ENCODE peak calls at places on chromosomes 4 and X, in ten cellular contexts. X is A673, J is bronchial epithelial cell, H is spleen, B is tibial artery, K is foreskin fibroblast, F is right atrium auricular region, Y is AG10803, U is esophagus squamous epithelium, T is mammary epithelial cell. Q is an unnamed sample.

GRCh38 chr4:156949373-156949814 is 22.2 kb downstream of the PDGFC start:
- DNase-seq in T (peak; percentile 86), U (no peak), X (no peak), J (peak; percentile 93), K (peak; percentile 85), F (no peak), B (no peak), Y (peak; percentile 79), H (no peak), Q (no peak)

GRCh38 chrX:46737462-46737861 is 21.5 kb downstream of the SLC9A7 start:
- DNase-seq in B (no peak), X (no peak), F (no peak), T (peak; percentile 51), U (no peak), J (peak; percentile 13), H (no peak), K (peak; percentile 55), Y (peak; percentile 87), Q (no peak)

GRCh38 chr4:79198886-79199591 is 126.8 kb downstream of the NAA11 start:
- DNase-seq in K (no peak), X (no peak), B (no peak), Y (no peak), T (no peak), H (no peak), F (no peak), J (no peak), U (no peak), Q (no peak)

GRCh38 chr4:13543648-13544555 is at the start of gene NKX3-2:
- DNase-seq in K (peak; percentile 58), J (no peak), F (no peak), U (no peak), H (peak; percentile 76), X (peak; percentile 16), Y (no peak), T (peak; percentile 45), B (no peak), Q (no peak)

GRCh38 chr4:152510349-152511147 is 25.3 kb downstream of the FBXW7 start:
- DNase-seq in K (no peak), U (no peak), T (no peak), Y (no peak), J (no peak), F (no peak), X (no peak), B (no peak), H (no peak), Q (no peak)

GRCh38 chrX:19785647-19786046 is 101.8 kb downstream of the SH3KBP1 start:
- DNase-seq in Y (no peak), H (no peak), U (no peak), B (no peak), X (no peak), F (no peak), T (no peak), K (no peak), J (no peak), Q (no peak)

GRCh38 chr4:3201718-3202702 is 46.9 kb upstream of the MSANTD1 start:
- DNase-seq in H (no peak), K (peak; percentile 47), J (no peak), X (peak; percentile 9), Y (peak; percentile 25), F (no peak), B (no peak), U (no peak), T (no peak), Q (no peak)

GRCh38 chr4:142475663-142476062 is 370.4 kb downstream of the INPP4B start:
- DNase-seq in U (no peak), T (peak; percentile 66), B (no peak), F (no peak), Y (peak; percentile 10), X (no peak), H (no peak), K (peak; percentile 28), J (peak; percentile 91), Q (no peak)

GRCh38 chrX:153526801-153527599 is 9.6 kb downstream of the ATP2B3 start:
- DNase-seq in U (no peak), Y (no peak), K (no peak), X (no peak), T (no peak), J (no peak), B (no peak), F (no peak), H (no peak), Q (no peak)

GRCh38 chr4:156957558-156957957 is 14.0 kb downstream of the PDGFC start:
- DNase-seq in B (no peak), Y (no peak), X (no peak), J (no peak), H (no peak), T (no peak), F (no peak), K (no peak), U (no peak), Q (no peak)

GRCh38 chrX:40077176-40077575 is 20.6 kb downstream of the BCOR start:
- DNase-seq in U (no peak), F (no peak), H (no peak), B (no peak), K (no peak), J (no peak), X (no peak), T (no peak), Y (no peak), Q (no peak)

GRCh38 chr4:7120341-7120740 is 52.5 kb upstream of the GRPEL1 start:
- DNase-seq in J (no peak), U (no peak), H (no peak), K (no peak), Y (no peak), B (no peak), F (no peak), T (no peak), X (peak; percentile 44), Q (peak; percentile 21)

GRCh38 chr4:90403781-90404180 is 276.6 kb downstream of the CCSER1 start:
- DNase-seq in K (no peak), X (no peak), F (no peak), T (no peak), H (no peak), U (no peak), J (no peak), Y (no peak), B (no peak), Q (no peak)

GRCh38 chrX:40637687-40638086 is 9.7 kb downstream of the CXorf38 start:
- DNase-seq in J (peak; percentile 77), X (no peak), T (peak; percentile 43), F (no peak), H (no peak), Y (no peak), B (no peak), K (no peak), U (no peak), Q (no peak)

GRCh38 chr4:144715230-144715629 is 69.3 kb downstream of the HHIP start:
- DNase-seq in F (no peak), T (no peak), K (no peak), H (no peak), B (no peak), Y (no peak), J (no peak), U (no peak), X (no peak), Q (no peak)

GRCh38 chr4:156472624-156473023 is 499.0 kb downstream of the PDGFC start:
- DNase-seq in B (no peak), Y (no peak), J (no peak), U (no peak), K (no peak), X (no peak), F (no peak), T (peak; percentile 1), H (no peak), Q (no peak)

GRCh38 chrX:77162777-77163176 is 284.4 kb upstream of the FGF16 start:
- DNase-seq in H (no peak), K (no peak), J (no peak), F (no peak), T (no peak), X (no peak), U (no peak), B (no peak), Y (no peak), Q (no peak)
- TF ChIP-seq CTCF in H (no peak), K (no peak), J (no peak), F (no peak), T (no peak), X (no peak), U (no peak), B (no peak), Y (no peak), Q (no peak)

GRCh38 chr4:92304636-92305035 is 870 bp downstream of the GRID2 start:
- DNase-seq in T (no peak), Y (no peak), F (no peak), B (no peak), J (no peak), H (no peak), X (no peak), U (no peak), K (peak; percentile 7), Q (no peak)

GRCh38 chr4:92305878-92306520 is 2.2 kb downstream of the GRID2 start:
- DNase-seq in B (no peak), T (no peak), U (no peak), X (no peak), H (no peak), Y (no peak), K (no peak), F (no peak), J (no peak), Q (no peak)

GRCh38 chr4:92305148-92305877 is 1.5 kb downstream of the GRID2 start:
- DNase-seq in J (peak; percentile 7), U (no peak), K (peak; percentile 64), B (no peak), H (no peak), X (peak; percentile 60), T (peak; percentile 29), Y (peak; percentile 7), F (peak; percentile 61), Q (no peak)

GRCh38 chr4:92303621-92304027 is at the start of gene GRID2:
- DNase-seq in U (no peak), K (peak; percentile 44), X (peak; percentile 20), Y (no peak), H (no peak), T (peak; percentile 1), J (no peak), F (no peak), B (no peak), Q (no peak)

GRCh38 chr4:92304073-92304472 is 307 bp downstream of the GRID2 start:
- DNase-seq in B (no peak), Y (no peak), U (no peak), X (no peak), T (no peak), J (no peak), F (no peak), H (no peak), K (peak; percentile 17), Q (no peak)
- H3K4me3 ChIP-seq in B (peak overlapping the region; percentile 52), Y (no peak overlapping the region), U (peak overlapping the region; percentile 18), X (peak overlapping the region; percentile 46), T (no peak overlapping the region), J (no peak overlapping the region), F (peak overlapping the region; percentile 36), H (no peak overlapping the region), K (no peak overlapping the region), Q (no peak overlapping the region)

GRCh38 chr4:44632089-44632488 is 19.3 kb downstream of the YIPF7 start:
- DNase-seq in X (no peak), F (no peak), B (no peak), U (no peak), K (no peak), T (no peak), Y (no peak), H (no peak), J (no peak), Q (no peak)
- TF ChIP-seq CTCF in X (peak; percentile 30), F (no peak), B (no peak), U (no peak), K (no peak), T (peak; percentile 32), Y (no peak), H (no peak), J (no peak), Q (no peak)

GRCh38 chr4:185213341-185213740 is 3.9 kb downstream of the SNX25 start:
- DNase-seq in F (no peak), Y (no peak), H (no peak), J (no peak), K (no peak), T (no peak), X (no peak), B (no peak), U (no peak), Q (no peak)
- H3K4me3 ChIP-seq in F (no peak overlapping the region), Y (no peak overlapping the region), H (no peak overlapping the region), J (no peak overlapping the region), K (no peak overlapping the region), T (no peak overlapping the region), X (no peak overlapping the region), B (no peak overlapping the region), U (no peak overlapping the region), Q (no peak overlapping the region)

Q was measured in HFF-Myc.